ENCODE peak calls at places on chromosomes 11 and 22, in seven cellular contexts. C is effector memory CD4-positive, alpha-beta T cell; T is prostate gland; N is tibial nerve; W is CD4-positive, alpha-beta T cell; V is tibial artery; E is uterus. S is an unnamed sample.

GRCh38 chr22:49412236-49412635 is 415.4 kb downstream of the BRD1 start:
- DNase-seq in V (peak; percentile 16), E (no peak), T (no peak), W (no peak), C (no peak), N (no peak), S (no peak)

GRCh38 chr11:40302669-40303068 is 1156.8 kb downstream of the LRRC4C start:
- DNase-seq in N (no peak), E (no peak), T (no peak), V (no peak), W (no peak), C (no peak), S (no peak)

GRCh38 chr11:64007160-64007628 is 21.0 kb downstream of the OTUB1 start:
- DNase-seq in T (no peak), E (peak; percentile 36), N (no peak), V (no peak), W (no peak), C (no peak), S (no peak)

GRCh38 chr11:58784995-58785394 is 53.3 kb upstream of the GLYAT start:
- DNase-seq in W (no peak), T (no peak), V (no peak), N (no peak), C (no peak), E (no peak), S (no peak)

GRCh38 chr11:78069465-78069864 is 5.8 kb downstream of the THRSP start:
- DNase-seq in W (no peak), C (no peak), V (no peak), E (no peak), T (no peak), N (no peak), S (no peak)

GRCh38 chr11:109706940-109707339 is 284.9 kb downstream of the C11orf87 start:
- DNase-seq in T (no peak), N (no peak), W (no peak), V (no peak), C (no peak), E (no peak), S (no peak)

GRCh38 chr11:92915551-92915950 is 53.9 kb upstream of the MTNR1B start:
- DNase-seq in T (no peak), E (no peak), W (no peak), V (no peak), C (no peak), N (no peak), S (no peak)

GRCh38 chr22:37454857-37455686 is 27.8 kb upstream of the ELFN2 start:
- DNase-seq in E (no peak), N (no peak), W (no peak), V (no peak), T (no peak), C (no peak), S (no peak)

GRCh38 chr22:19728836-19729235 is 5.5 kb downstream of the GP1BB start:
- DNase-seq in V (no peak), T (no peak), W (no peak), E (no peak), N (no peak), C (no peak), S (no peak)

GRCh38 chr22:19728271-19728670 is 4.9 kb downstream of the GP1BB start:
- DNase-seq in N (no peak), C (no peak), W (no peak), V (no peak), T (no peak), E (no peak), S (no peak)

GRCh38 chr22:19730662-19731360 is 7.5 kb downstream of the GP1BB start:
- DNase-seq in C (peak; percentile 68), E (peak; percentile 87), W (peak; percentile 81), N (peak; percentile 64), T (peak; percentile 79), V (peak; percentile 87), S (peak; percentile 51)

GRCh38 chr22:19730141-19730661 is 6.9 kb downstream of the GP1BB start:
- DNase-seq in W (no peak), T (no peak), N (no peak), V (no peak), C (no peak), E (no peak), S (no peak)

DNA sequence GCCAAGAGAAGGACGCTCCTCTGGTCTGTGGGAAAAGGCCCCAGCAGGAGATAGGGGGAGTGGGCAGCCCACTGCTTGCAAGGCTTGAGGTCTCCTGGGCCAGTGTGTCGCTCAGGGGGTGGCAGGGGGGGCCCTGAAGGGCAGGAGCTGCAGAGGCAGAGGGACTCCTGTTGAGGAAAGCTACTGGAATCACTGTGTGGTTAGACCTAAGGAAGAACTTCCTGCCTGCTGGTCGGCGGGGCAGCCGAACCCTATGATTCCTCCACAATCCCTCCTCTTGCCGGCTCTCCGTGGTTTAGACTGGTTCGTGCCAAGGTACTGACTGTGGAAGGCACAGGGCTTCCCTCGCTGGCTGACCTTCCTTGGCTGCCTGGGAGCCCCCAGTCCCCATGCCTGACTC is 6.2 kb downstream of the GP1BB start:
- DNase-seq in E (no peak), C (no peak), V (no peak), N (no peak), T (no peak), W (no peak), S (no peak)
- H3K27me3 ChIP-seq in E (no peaks in the 10 kb centered on the region), C (peaks cover 7% of the 10 kb centered on the region), V (peaks cover 7% of the 10 kb centered on the region), N (peaks cover 10% of the 10 kb centered on the region), T (no peaks in the 10 kb centered on the region), W (peaks cover 10% of the 10 kb centered on the region), S (no peaks in the 10 kb centered on the region)

DNA sequence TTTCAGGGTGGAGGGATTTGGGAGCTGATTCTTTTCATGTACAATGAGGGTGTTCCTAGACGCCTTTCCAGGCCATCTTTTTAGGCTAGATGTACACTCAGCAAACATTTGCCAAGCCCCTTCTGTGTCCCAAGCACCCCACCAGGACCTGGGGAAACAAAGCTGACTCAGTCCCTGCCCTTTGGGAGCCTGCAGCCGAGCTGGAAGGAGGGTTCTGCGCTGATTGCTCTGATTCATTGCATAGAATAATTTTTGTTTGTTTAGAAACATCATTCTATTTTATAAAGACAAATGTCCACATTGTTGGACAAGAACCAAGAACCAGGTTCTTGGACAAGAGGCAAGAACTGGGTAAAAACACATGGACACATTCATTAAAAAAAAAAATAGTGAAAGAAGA is 16.7 kb downstream of the TP53AIP1 start:
- DNase-seq in W (no peak), E (no peak), N (no peak), T (no peak), V (no peak), C (no peak), S (no peak)
- H3K27me3 ChIP-seq in W (no peaks in the 10 kb centered on the region), E (no peaks in the 10 kb centered on the region), N (no peaks in the 10 kb centered on the region), T (no peaks in the 10 kb centered on the region), V (peaks cover 10% of the 10 kb centered on the region), C (no peaks in the 10 kb centered on the region), S (no peaks in the 10 kb centered on the region)

DNA sequence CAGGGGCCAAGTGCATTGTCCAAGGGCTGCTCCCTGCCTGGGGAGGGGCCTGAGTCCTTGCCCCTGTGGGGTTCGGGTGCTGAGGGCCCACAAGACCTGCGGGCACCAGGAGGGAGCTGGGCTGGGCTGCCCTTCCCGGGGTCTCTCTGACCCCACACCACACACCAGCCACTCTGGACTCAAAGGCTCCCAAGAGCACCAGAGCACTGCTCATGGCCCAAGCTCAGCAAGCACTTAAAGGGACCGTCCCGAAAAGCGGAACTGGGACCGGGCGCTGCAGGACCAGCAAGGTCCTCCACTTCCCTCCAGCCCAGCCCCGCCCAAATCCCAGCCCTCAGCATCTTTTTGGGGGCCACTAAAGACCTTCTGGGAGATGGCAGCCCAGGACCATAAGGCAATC is 5.3 kb downstream of the LSP1 start:
- DNase-seq in N (no peak), E (no peak), T (no peak), C (no peak), W (no peak), V (no peak), S (no peak)
- H3K27me3 ChIP-seq in N (no peaks in the 10 kb centered on the region), E (no peaks in the 10 kb centered on the region), T (no peaks in the 10 kb centered on the region), C (no peaks in the 10 kb centered on the region), W (no peaks in the 10 kb centered on the region), V (no peaks in the 10 kb centered on the region), S (no peaks in the 10 kb centered on the region)

GRCh38 chr22:20430101-20430640 is 7.5 kb downstream of the SCARF2 start:
- DNase-seq in T (no peak), W (no peak), N (no peak), E (no peak), C (no peak), V (peak; percentile 63), S (no peak)
- H3K27me3 ChIP-seq in T (no peaks in the 10 kb centered on the region), W (peaks cover 32% of the 10 kb centered on the region), N (no peaks in the 10 kb centered on the region), E (no peaks in the 10 kb centered on the region), C (no peaks in the 10 kb centered on the region), V (no peaks in the 10 kb centered on the region), S (no peaks in the 10 kb centered on the region)

GRCh38 chr11:113023228-113023627 is 62.0 kb downstream of the NCAM1 start:
- DNase-seq in V (no peak), E (no peak), T (no peak), C (no peak), N (no peak), W (no peak), S (no peak)
- H3K27me3 ChIP-seq in V (no peaks in the 10 kb centered on the region), E (no peaks in the 10 kb centered on the region), T (no peaks in the 10 kb centered on the region), C (no peaks in the 10 kb centered on the region), N (no peaks in the 10 kb centered on the region), W (no peaks in the 10 kb centered on the region), S (no peaks in the 10 kb centered on the region)

GRCh38 chr11:17351510-17352176 is at the start of gene NCR3LG1:
- DNase-seq in V (peak; percentile 83), C (peak; percentile 65), E (peak; percentile 75), W (peak; percentile 38), N (peak; percentile 15), T (peak; percentile 23), S (peak; percentile 11)
- H3K27me3 ChIP-seq in V (no peaks in the 10 kb centered on the region), C (no peaks in the 10 kb centered on the region), E (no peaks in the 10 kb centered on the region), W (no peaks in the 10 kb centered on the region), N (no peaks in the 10 kb centered on the region), T (no peaks in the 10 kb centered on the region), S (no peaks in the 10 kb centered on the region)

DNA sequence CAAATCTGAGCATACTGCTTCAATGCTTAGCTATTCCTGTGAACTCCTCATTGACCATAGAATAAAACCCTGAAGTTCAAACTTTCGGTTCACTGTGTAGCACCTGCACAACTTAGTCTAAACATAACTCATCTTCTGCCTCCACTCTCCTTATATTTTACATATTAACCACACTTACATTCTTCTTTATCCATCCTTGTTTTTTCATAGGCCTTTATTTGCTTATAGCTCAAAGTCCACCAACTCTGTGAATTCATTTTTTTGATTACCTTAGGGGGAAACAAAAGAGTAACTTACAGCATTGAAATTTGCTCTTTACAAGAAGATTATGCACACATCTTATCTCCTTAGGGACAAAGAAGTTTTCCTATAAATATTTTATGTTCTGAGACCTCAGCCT is 521.6 kb upstream of the FAT3 start:
- DNase-seq in C (no peak), W (no peak), V (no peak), N (no peak), T (no peak), E (no peak), S (no peak)
- H3K27me3 ChIP-seq in C (no peaks in the 10 kb centered on the region), W (no peaks in the 10 kb centered on the region), V (no peaks in the 10 kb centered on the region), N (no peaks in the 10 kb centered on the region), T (no peaks in the 10 kb centered on the region), E (no peaks in the 10 kb centered on the region), S (no peaks in the 10 kb centered on the region)

GRCh38 chr22:50729391-50730012 is 8.5 kb upstream of the ACR start:
- DNase-seq in E (no peak), W (no peak), N (peak; percentile 9), V (peak; percentile 47), T (no peak), C (no peak), S (no peak)
- H3K27me3 ChIP-seq in E (no peaks in the 10 kb centered on the region), W (no peaks in the 10 kb centered on the region), N (peaks cover 18% of the 10 kb centered on the region), V (peaks cover 50% of the 10 kb centered on the region), T (no peaks in the 10 kb centered on the region), C (no peaks in the 10 kb centered on the region), S (no peaks in the 10 kb centered on the region)

GRCh38 chr11:125140251-125140650 is 24.3 kb upstream of the PKNOX2 start:
- DNase-seq in W (no peak), N (no peak), C (no peak), T (no peak), V (no peak), E (no peak), S (no peak)
- H3K27me3 ChIP-seq in W (peaks cover 19% of the 10 kb centered on the region), N (peaks cover 18% of the 10 kb centered on the region), C (peaks cover 20% of the 10 kb centered on the region), T (no peaks in the 10 kb centered on the region), V (peaks cover 26% of the 10 kb centered on the region), E (peaks cover 8% of the 10 kb centered on the region), S (no peaks in the 10 kb centered on the region)